ENCODE peak calls at places on chromosomes 3 and 15, in nine cellular contexts. One of them, this sample, is unnamed.

GRCh38 chr3:37901721-37902120 is 40.0 kb downstream of the CTDSPL start:
- DNase-seq in NCI-H1105 treated with DMSO at 0.1 percent for 48 hours: no peak
- DNase-seq in CD4-positive, alpha-beta memory T cell: no peak
- DNase-seq in epithelial cell of esophagus: no peak
- DNase-seq in H54: no peak
- DNase-seq in Karpas-422: no peak
- DNase-seq in A549: no peak
- DNase-seq in sciatic nerve: no peak
- DNase-seq in NCI-H510A treated with DMSO at 0.1 percent for 48 hours: no peak
- DNase-seq in this sample: no peak

GRCh38 chr3:195895078-195895899 is 13.1 kb downstream of the TNK2 start:
- DNase-seq in NCI-H1105 treated with DMSO at 0.1 percent for 48 hours: peak
- DNase-seq in CD4-positive, alpha-beta memory T cell: peak
- DNase-seq in epithelial cell of esophagus: peak
- DNase-seq in H54: peak
- DNase-seq in Karpas-422: peak
- DNase-seq in A549: peak
- DNase-seq in sciatic nerve: no peak
- DNase-seq in NCI-H510A treated with DMSO at 0.1 percent for 48 hours: peak
- DNase-seq in this sample: peak

GRCh38 chr3:187519428-187519890 is 150.7 kb downstream of the SST start:
- DNase-seq in NCI-H1105 treated with DMSO at 0.1 percent for 48 hours: no peak
- DNase-seq in CD4-positive, alpha-beta memory T cell: no peak
- DNase-seq in epithelial cell of esophagus: no peak
- DNase-seq in H54: peak
- DNase-seq in Karpas-422: no peak
- DNase-seq in A549: no peak
- DNase-seq in sciatic nerve: no peak
- DNase-seq in NCI-H510A treated with DMSO at 0.1 percent for 48 hours: no peak
- DNase-seq in this sample: no peak

GRCh38 chr3:106006001-106006400 is 137.2 kb upstream of the CBLB start:
- DNase-seq in NCI-H1105 treated with DMSO at 0.1 percent for 48 hours: no peak
- DNase-seq in CD4-positive, alpha-beta memory T cell: no peak
- DNase-seq in epithelial cell of esophagus: peak
- DNase-seq in H54: peak
- DNase-seq in Karpas-422: no peak
- DNase-seq in A549: no peak
- DNase-seq in sciatic nerve: no peak
- DNase-seq in NCI-H510A treated with DMSO at 0.1 percent for 48 hours: no peak
- DNase-seq in this sample: no peak

GRCh38 chr3:8931342-8931741 is 31.9 kb downstream of the RAD18 start:
- DNase-seq in NCI-H1105 treated with DMSO at 0.1 percent for 48 hours: no peak
- DNase-seq in CD4-positive, alpha-beta memory T cell: no peak
- DNase-seq in epithelial cell of esophagus: no peak
- DNase-seq in H54: no peak
- DNase-seq in Karpas-422: no peak
- DNase-seq in A549: no peak
- DNase-seq in sciatic nerve: no peak
- DNase-seq in NCI-H510A treated with DMSO at 0.1 percent for 48 hours: no peak
- DNase-seq in this sample: no peak

GRCh38 chr3:70973558-70973957 is 610.0 kb downstream of the FOXP1 start:
- DNase-seq in NCI-H1105 treated with DMSO at 0.1 percent for 48 hours: no peak
- DNase-seq in CD4-positive, alpha-beta memory T cell: no peak
- DNase-seq in epithelial cell of esophagus: peak
- DNase-seq in H54: no peak
- DNase-seq in Karpas-422: no peak
- DNase-seq in A549: peak
- DNase-seq in sciatic nerve: no peak
- DNase-seq in NCI-H510A treated with DMSO at 0.1 percent for 48 hours: no peak
- DNase-seq in this sample: no peak

GRCh38 chr15:66673410-66674322 is 28.4 kb upstream of the SMAD6 start:
- DNase-seq in NCI-H1105 treated with DMSO at 0.1 percent for 48 hours: no peak
- DNase-seq in CD4-positive, alpha-beta memory T cell: peak
- DNase-seq in epithelial cell of esophagus: peak
- DNase-seq in H54: no peak
- DNase-seq in Karpas-422: peak
- DNase-seq in A549: peak
- DNase-seq in sciatic nerve: peak
- DNase-seq in NCI-H510A treated with DMSO at 0.1 percent for 48 hours: no peak
- DNase-seq in this sample: no peak

GRCh38 chr3:29140706-29141105 is 140.2 kb upstream of the RBMS3 start:
- DNase-seq in NCI-H1105 treated with DMSO at 0.1 percent for 48 hours: no peak
- DNase-seq in CD4-positive, alpha-beta memory T cell: peak
- DNase-seq in epithelial cell of esophagus: no peak
- DNase-seq in H54: no peak
- DNase-seq in Karpas-422: no peak
- DNase-seq in A549: no peak
- DNase-seq in sciatic nerve: no peak
- DNase-seq in NCI-H510A treated with DMSO at 0.1 percent for 48 hours: no peak
- DNase-seq in this sample: peak

GRCh38 chr15:39582977-39583585 is 2.2 kb downstream of the THBS1 start:
- DNase-seq in NCI-H1105 treated with DMSO at 0.1 percent for 48 hours: no peak
- DNase-seq in CD4-positive, alpha-beta memory T cell: no peak
- DNase-seq in epithelial cell of esophagus: no peak
- DNase-seq in H54: no peak
- DNase-seq in Karpas-422: no peak
- DNase-seq in A549: no peak
- DNase-seq in sciatic nerve: no peak
- DNase-seq in NCI-H510A treated with DMSO at 0.1 percent for 48 hours: no peak
- DNase-seq in this sample: peak

GRCh38 chr3:56737001-56737400 is 53.9 kb upstream of the TASOR start:
- DNase-seq in NCI-H1105 treated with DMSO at 0.1 percent for 48 hours: no peak
- DNase-seq in CD4-positive, alpha-beta memory T cell: no peak
- DNase-seq in epithelial cell of esophagus: no peak
- DNase-seq in H54: no peak
- DNase-seq in Karpas-422: no peak
- DNase-seq in A549: no peak
- DNase-seq in sciatic nerve: no peak
- DNase-seq in NCI-H510A treated with DMSO at 0.1 percent for 48 hours: no peak
- DNase-seq in this sample: no peak

GRCh38 chr15:29044506-29044905 is 158.7 kb downstream of the APBA2 start:
- DNase-seq in NCI-H1105 treated with DMSO at 0.1 percent for 48 hours: no peak
- DNase-seq in CD4-positive, alpha-beta memory T cell: no peak
- DNase-seq in epithelial cell of esophagus: no peak
- DNase-seq in H54: no peak
- DNase-seq in Karpas-422: no peak
- DNase-seq in A549: no peak
- DNase-seq in sciatic nerve: peak
- DNase-seq in NCI-H510A treated with DMSO at 0.1 percent for 48 hours: no peak
- DNase-seq in this sample: no peak